ENCODE peak calls at places on chromosomes 6 and 20, in ten cellular contexts. M, B, D, Z, R, O, I, L, Y and N are unnamed samples.

GRCh38 chr6:16712931-16713484 is 48.3 kb downstream of the ATXN1 start:
- DNase-seq in R (no peak), O (no peak), L (no peak), B (peak), Y (peak), M (no peak), I (no peak), Z (peak), D (no peak), N (no peak)

GRCh38 chr20:12175538-12175937 is 257.8 kb downstream of the BTBD3 start:
- DNase-seq in Y (no peak), B (no peak), O (no peak), L (no peak), D (no peak), I (no peak), M (no peak), R (no peak), Z (no peak), N (no peak)

GRCh38 chr6:170087946-170088348 is 202.9 kb downstream of the DLL1 start:
- DNase-seq in M (no peak), D (no peak), O (no peak), L (no peak), Z (no peak), R (peak), B (no peak), Y (peak), I (peak), N (peak)

GRCh38 chr6:146028250-146028789 is 542 bp upstream of the GRM1 start:
- DNase-seq in I (no peak), B (peak), O (no peak), L (no peak), Z (peak), Y (peak), D (no peak), M (peak), R (peak), N (no peak)

GRCh38 chr6:156778615-156779205 is 1.5 kb downstream of the ARID1B start:
- DNase-seq in L (no peak), Z (peak), O (no peak), R (no peak), D (peak), Y (peak), I (peak), B (peak), M (peak), N (no peak)

GRCh38 chr6:166204852-166205650 is 37.4 kb upstream of the TBXT start:
- DNase-seq in Y (no peak), M (peak), Z (no peak), D (no peak), I (no peak), R (no peak), L (no peak), B (no peak), O (no peak), N (no peak)

GRCh38 chr6:3748726-3749389 is 2.7 kb downstream of the PXDC1 start:
- DNase-seq in I (no peak), M (no peak), B (no peak), L (no peak), D (no peak), R (no peak), Y (no peak), O (no peak), Z (no peak), N (no peak)

GRCh38 chr20:41234546-41234945 is 83.0 kb downstream of the ZHX3 start:
- DNase-seq in L (no peak), I (no peak), D (no peak), B (peak), Y (no peak), M (peak), Z (no peak), R (no peak), O (no peak), N (no peak)

GRCh38 chr6:28107506-28107905 is 16.9 kb upstream of the ZSCAN16 start:
- DNase-seq in L (no peak), M (no peak), Z (no peak), R (no peak), B (no peak), O (no peak), Y (no peak), I (no peak), D (no peak), N (no peak)

GRCh38 chr6:156461647-156462046 is 315.5 kb upstream of the ARID1B start:
- DNase-seq in I (no peak), Z (no peak), B (no peak), O (no peak), D (no peak), M (no peak), R (no peak), L (no peak), Y (no peak), N (no peak)

GRCh38 chr6:29011276-29011734 is 6.2 kb upstream of the ZNF311 start:
- DNase-seq in O (peak), L (no peak), Y (peak), M (peak), Z (peak), D (no peak), B (peak), R (no peak), I (peak), N (no peak)

GRCh38 chr6:12929678-12930077 is 213.1 kb downstream of the PHACTR1 start:
- DNase-seq in I (no peak), Z (no peak), Y (no peak), O (no peak), L (no peak), B (no peak), R (no peak), D (no peak), M (no peak), N (no peak)

GRCh38 chr6:56595490-56596122 is 47.1 kb downstream of the DST start:
- DNase-seq in M (peak), O (peak), Y (peak), Z (peak), B (peak), L (no peak), R (no peak), D (no peak), I (no peak), N (no peak)

GRCh38 chr6:89536230-89536629 is 102.3 kb downstream of the LYRM2 start:
- DNase-seq in Z (no peak), L (no peak), B (no peak), M (peak), I (no peak), Y (no peak), D (no peak), O (no peak), R (no peak), N (no peak)

GRCh38 chr6:3769610-3770009 is 18.1 kb upstream of the PXDC1 start:
- DNase-seq in B (peak), L (no peak), Y (no peak), I (no peak), O (no peak), Z (no peak), M (no peak), D (no peak), R (no peak), N (no peak)

GRCh38 chr6:109236140-109237081 is 141.1 kb downstream of the CEP57L1 start:
- DNase-seq in I (no peak), M (peak), B (no peak), O (peak), L (no peak), R (no peak), D (no peak), Z (no peak), Y (peak), N (no peak)

GRCh38 chr20:46811328-46812084 is 83.1 kb upstream of the EYA2 start:
- DNase-seq in M (peak), Z (no peak), L (no peak), O (peak), R (no peak), D (no peak), B (no peak), Y (no peak), I (no peak), N (no peak)

GRCh38 chr6:105868823-105869460 is 217.2 kb upstream of the PRDM1 start:
- DNase-seq in L (no peak), Y (no peak), B (no peak), I (no peak), R (no peak), D (no peak), O (no peak), M (no peak), Z (no peak), N (no peak)

GRCh38 chr6:148203281-148203925 is 139.2 kb upstream of the SASH1 start:
- DNase-seq in I (no peak), M (no peak), B (peak), O (no peak), L (no peak), Y (no peak), R (no peak), Z (peak), D (no peak), N (no peak)

GRCh38 chr20:37749620-37750403 is 56.0 kb downstream of the CTNNBL1 start:
- DNase-seq in B (no peak), Z (no peak), D (no peak), L (no peak), I (no peak), M (no peak), R (no peak), O (no peak), Y (no peak), N (no peak)

GRCh38 chr20:38559764-38560163 is 21.2 kb upstream of the ADIG start:
- DNase-seq in L (no peak), M (no peak), Y (no peak), I (no peak), Z (no peak), D (no peak), B (no peak), O (no peak), R (no peak), N (no peak)

GRCh38 chr6:53877151-53877550 is 82.3 kb downstream of the LRRC1 start:
- DNase-seq in L (no peak), I (no peak), R (no peak), Z (no peak), M (no peak), O (no peak), D (no peak), Y (no peak), B (no peak), N (no peak)

GRCh38 chr6:154370545-154370944 is 13.9 kb upstream of the IPCEF1 start:
- DNase-seq in M (no peak), D (no peak), Y (peak), L (no peak), I (no peak), B (peak), Z (peak), O (no peak), R (no peak), N (no peak)

GRCh38 chr6:5556011-5556410 is 294.7 kb downstream of the FARS2 start:
- DNase-seq in O (no peak), M (no peak), B (peak), R (no peak), Y (no peak), Z (no peak), L (no peak), I (no peak), D (no peak), N (no peak)

GRCh38 chr6:105982761-105983600 is 103.2 kb upstream of the PRDM1 start:
- DNase-seq in D (no peak), L (no peak), B (no peak), I (no peak), R (no peak), Y (no peak), O (peak), M (no peak), Z (no peak), N (no peak)